ENCODE peak calls at places on chromosomes 4 and X, in ten cellular contexts. M is nephron progenitor cell, R is GM23248, V is LoVo, W is neural crest cell, H is NCI-H345, Q is WERI-Rb-1, P is progenitor cell of endocrine pancreas, G is GM03348, D is NCI-H2029 treated with DMSO at 0.1 percent for 48 hours. L is an unnamed sample.

GRCh38 chr4:119794681-119795080 is 166.1 kb upstream of the PDE5A start:
- DNase-seq in H (no peak), Q (no peak), R (no peak), G (no peak), W (no peak), V (peak), M (no peak), D (no peak), P (no peak), L (no peak)

GRCh38 chr4:94711635-94712034 is 46.1 kb upstream of the BMPR1B start:
- DNase-seq in P (no peak), W (no peak), R (no peak), Q (no peak), G (no peak), M (no peak), H (no peak), V (no peak), D (no peak), L (no peak)

GRCh38 chr4:1596393-1596792 is 87.7 kb downstream of the FAM53A start:
- DNase-seq in D (no peak), H (no peak), W (no peak), P (no peak), M (no peak), V (no peak), Q (no peak), G (no peak), R (no peak), L (no peak)

GRCh38 chr4:133641191-133641590 is 492.1 kb downstream of the PCDH10 start:
- DNase-seq in G (no peak), D (no peak), P (no peak), M (no peak), Q (no peak), H (no peak), V (no peak), W (no peak), R (no peak), L (no peak)

GRCh38 chr4:4859010-4859798 is at the start of gene MSX1:
- DNase-seq in M (peak), H (peak), W (peak), V (peak), P (peak), R (peak), D (peak), G (peak), Q (peak), L (peak)

GRCh38 chrX:119410027-119410819 is 11.1 kb downstream of the SLC25A43 start:
- DNase-seq in V (peak), Q (peak), D (no peak), H (no peak), W (no peak), M (no peak), G (peak), R (peak), P (no peak), L (peak)

GRCh38 chrX:42725196-42725595 is 52.8 kb downstream of the PPP1R2C start:
- DNase-seq in V (no peak), M (no peak), P (no peak), G (no peak), D (no peak), R (no peak), Q (no peak), W (no peak), H (no peak), L (no peak)

GRCh38 chr4:161419822-161420221 is 744.0 kb downstream of the FSTL5 start:
- DNase-seq in R (no peak), P (no peak), V (no peak), M (no peak), H (no peak), D (no peak), Q (peak), W (no peak), G (no peak), L (no peak)

GRCh38 chr4:141853091-141853734 is 216.8 kb downstream of the IL15 start:
- DNase-seq in P (no peak), G (no peak), V (no peak), R (no peak), H (peak), M (no peak), W (no peak), Q (no peak), D (peak), L (peak)

GRCh38 chrX:8254386-8254785 is 83.3 kb upstream of the VCX2 start:
- DNase-seq in M (no peak), H (no peak), V (no peak), Q (no peak), G (no peak), R (no peak), P (no peak), W (no peak), D (no peak), L (no peak)

GRCh38 chr4:17475481-17475880 is 36.4 kb downstream of the QDPR start:
- DNase-seq in R (peak), M (no peak), W (no peak), D (no peak), V (no peak), G (no peak), P (no peak), Q (no peak), H (no peak), L (no peak)

GRCh38 chr4:53653484-53654053 is 62.3 kb upstream of the LNX1 start:
- DNase-seq in R (peak), V (no peak), D (peak), G (no peak), M (no peak), W (no peak), Q (no peak), P (peak), H (peak), L (peak)

GRCh38 chr4:24923550-24923949 is 10.7 kb upstream of the CCDC149 start:
- DNase-seq in Q (no peak), W (no peak), V (no peak), G (no peak), M (no peak), P (no peak), H (no peak), R (no peak), D (no peak), L (no peak)

GRCh38 chr4:182219400-182219799 is 23.8 kb upstream of the TENM3 start:
- DNase-seq in G (no peak), M (no peak), R (no peak), W (no peak), V (no peak), H (no peak), P (no peak), D (no peak), Q (no peak), L (no peak)

GRCh38 chr4:122930877-122931276 is 8.5 kb upstream of the NUDT6 start:
- DNase-seq in D (peak), V (peak), W (no peak), M (no peak), R (peak), G (peak), Q (no peak), P (no peak), H (no peak), L (peak)

GRCh38 chr4:138975225-138975624 is 40.4 kb upstream of the NOCT start:
- DNase-seq in H (no peak), R (no peak), M (no peak), V (no peak), W (no peak), G (no peak), P (no peak), D (no peak), Q (no peak), L (no peak)

GRCh38 chrX:94058728-94059382 is 384.8 kb downstream of the FAM133A start:
- DNase-seq in H (peak), V (peak), W (peak), G (peak), R (peak), Q (no peak), D (no peak), P (no peak), M (peak), L (peak)

GRCh38 chr4:129043523-129043922 is 49.8 kb downstream of the SCLT1 start:
- DNase-seq in H (no peak), W (no peak), M (no peak), V (no peak), R (peak), G (peak), P (no peak), Q (no peak), D (no peak), L (no peak)

GRCh38 chrX:32673193-32673592 is 538.2 kb downstream of the DMD start:
- DNase-seq in P (no peak), M (no peak), G (no peak), H (no peak), V (no peak), R (no peak), Q (no peak), D (no peak), W (no peak), L (peak)

GRCh38 chr4:172892300-172892699 is 276.3 kb upstream of the GALNT7 start:
- DNase-seq in M (no peak), W (no peak), G (no peak), R (peak), D (no peak), Q (no peak), V (peak), P (no peak), H (no peak), L (no peak)

GRCh38 chr4:184313710-184314659 is 96.3 kb upstream of the ENPP6 start:
- DNase-seq in Q (no peak), P (no peak), G (no peak), V (no peak), D (no peak), M (no peak), R (no peak), H (no peak), W (no peak), L (no peak)

GRCh38 chr4:152776352-152776751 is 3.2 kb downstream of the TIGD4 start:
- DNase-seq in G (no peak), W (no peak), R (no peak), M (no peak), D (no peak), P (no peak), Q (no peak), H (no peak), V (no peak), L (no peak)

GRCh38 chr4:187999406-187999932 is 3.9 kb downstream of the ZFP42 start:
- DNase-seq in D (no peak), G (no peak), R (no peak), P (no peak), V (no peak), Q (no peak), M (no peak), W (no peak), H (no peak), L (no peak)

GRCh38 chrX:72271812-72272211 is 5.2 kb downstream of the RPS4X start:
- DNase-seq in V (no peak), P (no peak), G (no peak), D (no peak), Q (no peak), W (no peak), R (no peak), M (no peak), H (no peak), L (no peak)

GRCh38 chr4:78057135-78057599 is at the start of gene FRAS1:
- DNase-seq in W (peak), Q (peak), V (peak), D (no peak), P (peak), H (peak), M (peak), R (peak), G (peak), L (peak)

GRCh38 chr4:6263541-6264540 is 5.8 kb upstream of the WFS1 start:
- DNase-seq in R (peak), P (no peak), M (peak), W (no peak), H (no peak), Q (peak), D (no peak), V (no peak), G (peak), L (peak)

GRCh38 chr4:3478446-3479357 is 15.6 kb downstream of the DOK7 start:
- DNase-seq in V (no peak), D (no peak), H (no peak), G (no peak), M (no peak), W (no peak), P (no peak), Q (no peak), R (no peak), L (no peak)

GRCh38 chrX:1384738-1385250 is 7.1 kb downstream of the SLC25A6 start:
- DNase-seq in H (no peak), D (no peak), P (no peak), R (no peak), M (no peak), V (no peak), Q (no peak), G (peak), W (no peak), L (no peak)

GRCh38 chrX:145464650-145465049 is 217.3 kb downstream of the SPANXN1 start:
- DNase-seq in Q (no peak), M (no peak), D (no peak), W (no peak), V (no peak), G (no peak), P (no peak), R (no peak), H (no peak), L (no peak)

GRCh38 chr4:147093206-147093605 is 147.5 kb upstream of the TTC29 start:
- DNase-seq in P (no peak), G (no peak), V (no peak), H (no peak), M (no peak), D (no peak), W (no peak), R (no peak), Q (no peak), L (no peak)

GRCh38 chr4:185640809-185641675 is 105.7 kb upstream of the PDLIM3 start:
- DNase-seq in P (no peak), R (peak), W (no peak), D (no peak), G (peak), M (no peak), V (peak), Q (peak), H (peak), L (peak)

GRCh38 chr4:7094931-7095330 is 27.1 kb upstream of the GRPEL1 start:
- DNase-seq in R (no peak), V (no peak), Q (no peak), D (no peak), M (no peak), G (no peak), P (no peak), W (no peak), H (no peak), L (no peak)

GRCh38 chrX:20363003-20363674 is 96.4 kb upstream of the RPS6KA3 start:
- DNase-seq in D (no peak), W (no peak), P (no peak), G (peak), R (peak), H (no peak), V (no peak), Q (no peak), M (no peak), L (no peak)

GRCh38 chr4:6177587-6178197 is 22.7 kb downstream of the JAKMIP1 start:
- DNase-seq in H (no peak), V (no peak), D (no peak), G (no peak), M (no peak), W (no peak), R (no peak), P (no peak), Q (peak), L (no peak)

GRCh38 chr4:62460329-62460728 is 1260.2 kb downstream of the ADGRL3 start:
- DNase-seq in R (no peak), V (no peak), M (no peak), P (no peak), H (no peak), D (no peak), G (no peak), W (no peak), Q (no peak), L (peak)

GRCh38 chr4:973431-974397 is at the start of gene DGKQ:
- DNase-seq in D (no peak), G (peak), P (peak), H (peak), V (peak), W (peak), R (peak), M (peak), Q (peak), L (peak)

GRCh38 chr4:176601156-176601555 is 191.6 kb downstream of the VEGFC start:
- DNase-seq in H (no peak), V (no peak), G (no peak), D (no peak), Q (no peak), P (no peak), R (peak), M (no peak), W (no peak), L (no peak)

GRCh38 chr4:137531121-137531520 is 1.2 kb downstream of the PCDH18 start:
- DNase-seq in H (no peak), V (no peak), P (no peak), D (no peak), G (peak), M (no peak), W (no peak), Q (no peak), R (peak), L (no peak)

GRCh38 chr4:4384837-4385236 is 2.1 kb upstream of the NSG1 start:
- DNase-seq in D (no peak), R (peak), H (peak), G (no peak), M (peak), V (no peak), Q (peak), P (no peak), W (no peak), L (peak)

L was measured in SW480.